ENCODE peak calls at places on chromosomes 6 and 20, in ten cellular contexts. One of them, this sample, is unnamed.

GRCh38 chr20:58716476-58717277 is 24.1 kb downstream of the NPEPL1 start:
- DNase-seq in astrocyte of the spinal cord: no peak
- DNase-seq in stomach: peak; percentile 24
- DNase-seq in fibroblast of lung: no peak
- DNase-seq in mucosa of descending colon: peak; percentile 24
- DNase-seq in esophagus squamous epithelium: no peak
- DNase-seq in body of pancreas: peak; percentile 18
- DNase-seq in Peyer's patch: peak; percentile 13
- DNase-seq in IMR-90: no peak
- DNase-seq in heart right ventricle: no peak
- DNase-seq in this sample: peak; percentile 80

GRCh38 chr6:158039571-158040050 is 57.9 kb downstream of the SYNJ2 start:
- DNase-seq in astrocyte of the spinal cord: peak; percentile 97
- DNase-seq in stomach: no peak
- DNase-seq in fibroblast of lung: no peak
- DNase-seq in mucosa of descending colon: peak; percentile 38
- DNase-seq in esophagus squamous epithelium: no peak
- DNase-seq in body of pancreas: no peak
- DNase-seq in Peyer's patch: no peak
- DNase-seq in IMR-90: peak; percentile 52
- DNase-seq in heart right ventricle: peak; percentile 39
- DNase-seq in this sample: no peak

GRCh38 chr20:46999821-47000465 is 105.3 kb downstream of the EYA2 start:
- DNase-seq in astrocyte of the spinal cord: no peak
- DNase-seq in stomach: no peak
- DNase-seq in fibroblast of lung: no peak
- DNase-seq in mucosa of descending colon: no peak
- DNase-seq in esophagus squamous epithelium: no peak
- DNase-seq in body of pancreas: no peak
- DNase-seq in Peyer's patch: no peak
- DNase-seq in IMR-90: no peak
- DNase-seq in heart right ventricle: no peak
- DNase-seq in this sample: no peak

GRCh38 chr6:8194499-8194898 is 92.2 kb upstream of the EEF1E1 start:
- DNase-seq in astrocyte of the spinal cord: no peak
- DNase-seq in stomach: no peak
- DNase-seq in fibroblast of lung: no peak
- DNase-seq in mucosa of descending colon: no peak
- DNase-seq in esophagus squamous epithelium: no peak
- DNase-seq in body of pancreas: no peak
- DNase-seq in Peyer's patch: no peak
- DNase-seq in IMR-90: no peak
- DNase-seq in heart right ventricle: no peak
- DNase-seq in this sample: no peak

GRCh38 chr6:31308050-31308844 is 36.4 kb upstream of the HLA-C start:
- DNase-seq in astrocyte of the spinal cord: no peak
- DNase-seq in stomach: peak; percentile 61
- DNase-seq in fibroblast of lung: no peak
- DNase-seq in mucosa of descending colon: peak; percentile 81
- DNase-seq in esophagus squamous epithelium: no peak
- DNase-seq in body of pancreas: peak; percentile 90
- DNase-seq in Peyer's patch: peak; percentile 73
- DNase-seq in IMR-90: no peak
- DNase-seq in heart right ventricle: peak; percentile 23
- DNase-seq in this sample: no peak

GRCh38 chr6:125780540-125781306 is 10.0 kb upstream of the NCOA7 start:
- DNase-seq in astrocyte of the spinal cord: peak; percentile 88
- DNase-seq in stomach: peak; percentile 52
- DNase-seq in fibroblast of lung: peak; percentile 89
- DNase-seq in mucosa of descending colon: peak; percentile 69
- DNase-seq in esophagus squamous epithelium: no peak
- DNase-seq in body of pancreas: peak; percentile 53
- DNase-seq in Peyer's patch: peak; percentile 68
- DNase-seq in IMR-90: peak; percentile 78
- DNase-seq in heart right ventricle: peak; percentile 44
- DNase-seq in this sample: peak; percentile 39

GRCh38 chr6:94052754-94053153 is 633.4 kb upstream of the EPHA7 start:
- DNase-seq in astrocyte of the spinal cord: peak; percentile 56
- DNase-seq in stomach: no peak
- DNase-seq in fibroblast of lung: peak; percentile 52
- DNase-seq in mucosa of descending colon: no peak
- DNase-seq in esophagus squamous epithelium: no peak
- DNase-seq in body of pancreas: no peak
- DNase-seq in Peyer's patch: no peak
- DNase-seq in IMR-90: no peak
- DNase-seq in heart right ventricle: no peak
- DNase-seq in this sample: no peak

GRCh38 chr20:15976047-15976731 is 597.1 kb downstream of the KIF16B start:
- DNase-seq in astrocyte of the spinal cord: no peak
- DNase-seq in stomach: no peak
- DNase-seq in fibroblast of lung: no peak
- DNase-seq in mucosa of descending colon: no peak
- DNase-seq in esophagus squamous epithelium: no peak
- DNase-seq in body of pancreas: no peak
- DNase-seq in Peyer's patch: no peak
- DNase-seq in IMR-90: no peak
- DNase-seq in heart right ventricle: no peak
- DNase-seq in this sample: peak; percentile 7

GRCh38 chr20:17636523-17637412 is 45.3 kb downstream of the RRBP1 start:
- DNase-seq in astrocyte of the spinal cord: no peak
- DNase-seq in stomach: no peak
- DNase-seq in fibroblast of lung: no peak
- DNase-seq in mucosa of descending colon: no peak
- DNase-seq in esophagus squamous epithelium: no peak
- DNase-seq in body of pancreas: no peak
- DNase-seq in Peyer's patch: no peak
- DNase-seq in IMR-90: no peak
- DNase-seq in heart right ventricle: no peak
- DNase-seq in this sample: peak; percentile 66

GRCh38 chr6:101089640-101090039 is 208.5 kb upstream of the ASCC3 start:
- DNase-seq in astrocyte of the spinal cord: no peak
- DNase-seq in stomach: no peak
- DNase-seq in fibroblast of lung: no peak
- DNase-seq in mucosa of descending colon: no peak
- DNase-seq in esophagus squamous epithelium: no peak
- DNase-seq in body of pancreas: no peak
- DNase-seq in Peyer's patch: no peak
- DNase-seq in IMR-90: no peak
- DNase-seq in heart right ventricle: no peak
- DNase-seq in this sample: no peak

GRCh38 chr6:99241905-99242534 is 107.5 kb downstream of the FAXC start:
- DNase-seq in astrocyte of the spinal cord: peak; percentile 45
- DNase-seq in stomach: peak; percentile 34
- DNase-seq in fibroblast of lung: peak; percentile 22
- DNase-seq in mucosa of descending colon: no peak
- DNase-seq in esophagus squamous epithelium: no peak
- DNase-seq in body of pancreas: no peak
- DNase-seq in Peyer's patch: no peak
- DNase-seq in IMR-90: peak; percentile 40
- DNase-seq in heart right ventricle: no peak
- DNase-seq in this sample: peak; percentile 23

GRCh38 chr20:20806121-20806820 is 93.8 kb upstream of the RALGAPA2 start:
- DNase-seq in astrocyte of the spinal cord: no peak
- DNase-seq in stomach: no peak
- DNase-seq in fibroblast of lung: no peak
- DNase-seq in mucosa of descending colon: no peak
- DNase-seq in esophagus squamous epithelium: no peak
- DNase-seq in body of pancreas: no peak
- DNase-seq in Peyer's patch: no peak
- DNase-seq in IMR-90: no peak
- DNase-seq in heart right ventricle: no peak
- DNase-seq in this sample: no peak

DNA sequence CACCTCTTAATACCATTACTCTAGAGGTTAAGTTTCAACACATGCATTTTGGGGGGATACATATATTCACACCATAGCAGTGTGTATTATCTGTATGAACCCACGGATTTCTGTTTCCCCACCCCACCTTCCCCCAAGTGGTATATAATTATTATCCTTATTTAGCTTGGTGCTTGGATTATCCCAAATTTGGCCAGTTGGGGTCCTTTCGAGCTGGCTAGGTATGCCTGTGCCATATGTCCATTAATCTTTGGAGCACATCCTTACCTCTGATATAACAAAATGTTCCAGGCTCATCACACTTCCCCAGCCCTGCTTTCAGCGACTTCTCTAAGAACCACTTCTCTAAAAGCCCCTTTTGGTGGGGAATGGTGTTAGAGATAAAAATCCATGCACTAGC is 118.7 kb upstream of the MLIP start:
- DNase-seq in astrocyte of the spinal cord: no peak
- DNase-seq in stomach: no peak
- DNase-seq in fibroblast of lung: no peak
- DNase-seq in mucosa of descending colon: no peak
- DNase-seq in esophagus squamous epithelium: no peak
- DNase-seq in body of pancreas: no peak
- DNase-seq in Peyer's patch: no peak
- DNase-seq in IMR-90: no peak
- DNase-seq in heart right ventricle: no peak
- DNase-seq in this sample: no peak
- TF ChIP-seq CTCF in astrocyte of the spinal cord: peak; percentile 7
- TF ChIP-seq CTCF in stomach: no peak
- TF ChIP-seq CTCF in fibroblast of lung: no peak
- TF ChIP-seq CTCF in mucosa of descending colon: no peak
- TF ChIP-seq CTCF in esophagus squamous epithelium: no peak
- TF ChIP-seq CTCF in body of pancreas: no peak
- TF ChIP-seq CTCF in Peyer's patch: no peak
- TF ChIP-seq CTCF in IMR-90: no peak
- TF ChIP-seq CTCF in heart right ventricle: no peak
- TF ChIP-seq CTCF in this sample: no peak

DNA sequence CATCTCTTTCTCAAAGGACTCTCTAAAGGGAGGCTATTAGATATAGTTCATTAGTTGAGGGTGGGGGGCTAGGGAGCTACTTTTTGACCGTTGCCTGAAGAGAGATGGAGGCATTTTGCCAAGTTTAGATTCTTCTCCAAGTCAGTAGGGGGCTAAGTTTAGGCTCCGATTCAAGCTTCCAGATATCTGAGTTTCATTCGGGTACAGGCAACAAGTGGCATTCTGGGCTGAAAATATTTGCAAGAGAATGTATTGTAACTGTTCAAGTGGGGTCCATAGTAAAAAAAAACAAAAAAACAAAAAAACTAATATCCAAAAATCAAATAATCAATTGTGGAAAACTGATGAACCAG is 43.4 kb upstream of the PIM1 start:
- DNase-seq in astrocyte of the spinal cord: no peak
- DNase-seq in stomach: no peak
- DNase-seq in fibroblast of lung: no peak
- DNase-seq in mucosa of descending colon: no peak
- DNase-seq in esophagus squamous epithelium: no peak
- DNase-seq in body of pancreas: no peak
- DNase-seq in Peyer's patch: no peak
- DNase-seq in IMR-90: no peak
- DNase-seq in heart right ventricle: no peak
- DNase-seq in this sample: no peak
- TF ChIP-seq CTCF in astrocyte of the spinal cord: no peak
- TF ChIP-seq CTCF in stomach: no peak
- TF ChIP-seq CTCF in fibroblast of lung: no peak
- TF ChIP-seq CTCF in mucosa of descending colon: no peak
- TF ChIP-seq CTCF in esophagus squamous epithelium: no peak
- TF ChIP-seq CTCF in body of pancreas: no peak
- TF ChIP-seq CTCF in Peyer's patch: no peak
- TF ChIP-seq CTCF in IMR-90: no peak
- TF ChIP-seq CTCF in heart right ventricle: no peak
- TF ChIP-seq CTCF in this sample: no peak

DNA sequence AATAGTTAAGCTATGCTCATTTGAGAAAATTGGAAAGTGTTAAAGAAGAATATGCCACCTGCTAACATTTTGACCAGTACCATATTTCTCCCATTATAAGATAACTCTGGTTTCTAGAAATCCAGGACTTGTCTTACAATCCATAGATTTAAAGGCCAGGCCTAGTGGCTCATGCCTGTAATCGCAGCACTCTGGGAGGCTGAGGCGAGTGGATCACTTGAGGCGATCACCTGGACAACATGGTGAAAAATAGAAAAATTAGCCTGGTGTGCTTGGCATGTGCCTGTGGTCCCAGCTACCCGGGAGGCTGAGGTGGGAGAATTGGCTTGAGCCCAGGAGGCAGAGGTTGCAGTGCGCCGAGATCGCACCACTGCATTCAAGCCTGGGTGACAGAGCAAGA is 26.7 kb upstream of the MAPRE1 start:
- DNase-seq in astrocyte of the spinal cord: no peak
- DNase-seq in stomach: no peak
- DNase-seq in fibroblast of lung: no peak
- DNase-seq in mucosa of descending colon: no peak
- DNase-seq in esophagus squamous epithelium: no peak
- DNase-seq in body of pancreas: no peak
- DNase-seq in Peyer's patch: no peak
- DNase-seq in IMR-90: no peak
- DNase-seq in heart right ventricle: no peak
- DNase-seq in this sample: no peak
- TF ChIP-seq CTCF in astrocyte of the spinal cord: no peak
- TF ChIP-seq CTCF in stomach: no peak
- TF ChIP-seq CTCF in fibroblast of lung: no peak
- TF ChIP-seq CTCF in mucosa of descending colon: no peak
- TF ChIP-seq CTCF in esophagus squamous epithelium: no peak
- TF ChIP-seq CTCF in body of pancreas: no peak
- TF ChIP-seq CTCF in Peyer's patch: no peak
- TF ChIP-seq CTCF in IMR-90: no peak
- TF ChIP-seq CTCF in heart right ventricle: no peak
- TF ChIP-seq CTCF in this sample: no peak

GRCh38 chr20:40749985-40750506 is 61.0 kb upstream of the MAFB start:
- DNase-seq in astrocyte of the spinal cord: no peak
- DNase-seq in stomach: no peak
- DNase-seq in fibroblast of lung: no peak
- DNase-seq in mucosa of descending colon: no peak
- DNase-seq in esophagus squamous epithelium: no peak
- DNase-seq in body of pancreas: no peak
- DNase-seq in Peyer's patch: no peak
- DNase-seq in IMR-90: no peak
- DNase-seq in heart right ventricle: no peak
- DNase-seq in this sample: no peak

GRCh38 chr20:40748182-40748581 is 59.1 kb upstream of the MAFB start:
- DNase-seq in astrocyte of the spinal cord: no peak
- DNase-seq in stomach: no peak
- DNase-seq in fibroblast of lung: no peak
- DNase-seq in mucosa of descending colon: no peak
- DNase-seq in esophagus squamous epithelium: no peak
- DNase-seq in body of pancreas: no peak
- DNase-seq in Peyer's patch: no peak
- DNase-seq in IMR-90: no peak
- DNase-seq in heart right ventricle: no peak
- DNase-seq in this sample: no peak

GRCh38 chr20:40754372-40754943 is 65.4 kb upstream of the MAFB start:
- DNase-seq in astrocyte of the spinal cord: no peak
- DNase-seq in stomach: no peak
- DNase-seq in fibroblast of lung: peak; percentile 68
- DNase-seq in mucosa of descending colon: peak; percentile 31
- DNase-seq in esophagus squamous epithelium: no peak
- DNase-seq in body of pancreas: peak; percentile 16
- DNase-seq in Peyer's patch: no peak
- DNase-seq in IMR-90: no peak
- DNase-seq in heart right ventricle: peak; percentile 62
- DNase-seq in this sample: peak; percentile 21

GRCh38 chr20:40753472-40753871 is 64.4 kb upstream of the MAFB start:
- DNase-seq in astrocyte of the spinal cord: no peak
- DNase-seq in stomach: no peak
- DNase-seq in fibroblast of lung: no peak
- DNase-seq in mucosa of descending colon: no peak
- DNase-seq in esophagus squamous epithelium: no peak
- DNase-seq in body of pancreas: no peak
- DNase-seq in Peyer's patch: no peak
- DNase-seq in IMR-90: no peak
- DNase-seq in heart right ventricle: no peak
- DNase-seq in this sample: no peak

GRCh38 chr20:40750541-40750940 is 61.5 kb upstream of the MAFB start:
- DNase-seq in astrocyte of the spinal cord: no peak
- DNase-seq in stomach: no peak
- DNase-seq in fibroblast of lung: no peak
- DNase-seq in mucosa of descending colon: no peak
- DNase-seq in esophagus squamous epithelium: no peak
- DNase-seq in body of pancreas: no peak
- DNase-seq in Peyer's patch: no peak
- DNase-seq in IMR-90: no peak
- DNase-seq in heart right ventricle: no peak
- DNase-seq in this sample: no peak
- TF ChIP-seq CTCF in astrocyte of the spinal cord: no peak
- TF ChIP-seq CTCF in stomach: no peak
- TF ChIP-seq CTCF in fibroblast of lung: no peak
- TF ChIP-seq CTCF in mucosa of descending colon: no peak
- TF ChIP-seq CTCF in esophagus squamous epithelium: no peak
- TF ChIP-seq CTCF in body of pancreas: no peak
- TF ChIP-seq CTCF in Peyer's patch: no peak
- TF ChIP-seq CTCF in IMR-90: no peak
- TF ChIP-seq CTCF in heart right ventricle: no peak
- TF ChIP-seq CTCF in this sample: no peak

This sample was measured in nephron progenitor cell.